ENCODE peak calls at places on chromosomes 1 and 21, in ten cellular contexts. I is WERI-Rb-1, D is astrocyte, B is lower leg skin, R is HCT116, S is stomach, A is BJ, U is sigmoid colon, Z is transverse colon, E is fibroblast of the aortic adventitia. L is an unnamed sample.

GRCh38 chr1:200353232-200353631 is 56.6 kb downstream of the ZNF281 start:
- DNase-seq in I (no peak), D (no peak), B (no peak), R (no peak), S (no peak), A (no peak), U (no peak), Z (no peak), E (no peak), L (no peak)

GRCh38 chr1:19080715-19081114 is 124.2 kb upstream of the IFFO2 start:
- DNase-seq in I (no peak), D (peak), B (no peak), R (no peak), S (no peak), A (no peak), U (no peak), Z (no peak), E (peak), L (no peak)

GRCh38 chr1:44044071-44044801 is 13.0 kb upstream of the SLC6A9 start:
- DNase-seq in I (no peak), D (peak), B (no peak), R (no peak), S (no peak), A (no peak), U (no peak), Z (no peak), E (no peak), L (no peak)

GRCh38 chr21:42213082-42213774 is 5.7 kb upstream of the ABCG1 start:
- DNase-seq in I (no peak), D (no peak), B (peak), R (no peak), S (peak), A (no peak), U (no peak), Z (no peak), E (no peak), L (no peak)

GRCh38 chr1:247448107-247448778 is 9.7 kb downstream of the OR2B11 start:
- DNase-seq in I (peak), D (peak), B (peak), R (no peak), S (peak), A (peak), U (peak), Z (peak), E (peak), L (no peak)

GRCh38 chr1:247824023-247824422 is at the start of gene OR14A16:
- DNase-seq in I (no peak), D (no peak), B (no peak), R (no peak), S (no peak), A (no peak), U (no peak), Z (no peak), E (no peak), L (no peak)

GRCh38 chr1:75984781-75985180 is 52.6 kb upstream of the ASB17 start:
- DNase-seq in I (no peak), D (no peak), B (no peak), R (no peak), S (no peak), A (no peak), U (no peak), Z (no peak), E (no peak), L (no peak)

GRCh38 chr1:75731881-75732280 is 7.4 kb downstream of the ACADM start:
- DNase-seq in I (no peak), D (no peak), B (no peak), R (no peak), S (no peak), A (no peak), U (no peak), Z (no peak), E (no peak), L (no peak)

GRCh38 chr1:182784556-182785171 is 4.9 kb upstream of the NPL start:
- DNase-seq in I (no peak), D (no peak), B (peak), R (peak), S (no peak), A (no peak), U (no peak), Z (no peak), E (peak), L (no peak)

GRCh38 chr1:230682882-230683610 is 30.9 kb downstream of the AGT start:
- DNase-seq in I (no peak), D (peak), B (no peak), R (no peak), S (no peak), A (peak), U (no peak), Z (no peak), E (peak), L (no peak)

GRCh38 chr1:25517476-25518394 is 25.7 kb upstream of the LDLRAP1 start:
- DNase-seq in I (no peak), D (no peak), B (peak), R (no peak), S (no peak), A (no peak), U (no peak), Z (no peak), E (no peak), L (no peak)

GRCh38 chr1:168626326-168626725 is 49.9 kb downstream of the XCL1 start:
- DNase-seq in I (no peak), D (peak), B (no peak), R (no peak), S (no peak), A (no peak), U (no peak), Z (no peak), E (no peak), L (no peak)

GRCh38 chr1:201888282-201889033 is at the start of gene SHISA4:
- DNase-seq in I (peak), D (peak), B (peak), R (peak), S (peak), A (no peak), U (peak), Z (peak), E (no peak), L (no peak)

GRCh38 chr1:94284481-94284880 is 47.1 kb upstream of the ARHGAP29 start:
- DNase-seq in I (no peak), D (no peak), B (no peak), R (no peak), S (no peak), A (no peak), U (no peak), Z (no peak), E (no peak), L (no peak)

GRCh38 chr1:44723064-44723463 is 7.9 kb downstream of the RNU5D-1 start:
- DNase-seq in I (no peak), D (no peak), B (no peak), R (no peak), S (no peak), A (no peak), U (no peak), Z (no peak), E (no peak), L (no peak)

GRCh38 chr1:43975249-43975961 is 645 bp downstream of the ATP6V0B start:
- DNase-seq in I (no peak), D (no peak), B (peak), R (no peak), S (peak), A (no peak), U (peak), Z (peak), E (no peak), L (no peak)

GRCh38 chr1:158506369-158506987 is 34.5 kb downstream of the OR10R2 start:
- DNase-seq in I (peak), D (no peak), B (no peak), R (no peak), S (no peak), A (no peak), U (no peak), Z (peak), E (peak), L (no peak)

GRCh38 chr21:44379991-44380865 is 26.8 kb downstream of the TRPM2 start:
- DNase-seq in I (no peak), D (no peak), B (peak), R (no peak), S (no peak), A (no peak), U (no peak), Z (no peak), E (no peak), L (no peak)

GRCh38 chr1:46528297-46528955 is 23.0 kb downstream of the KNCN start:
- DNase-seq in I (peak), D (no peak), B (no peak), R (no peak), S (no peak), A (no peak), U (no peak), Z (no peak), E (peak), L (no peak)
- TF ChIP-seq CTCF in I (peak), D (no peak), B (no peak), R (no peak), S (no peak), A (peak), U (no peak), Z (no peak), E (peak), L (peak)

DNA sequence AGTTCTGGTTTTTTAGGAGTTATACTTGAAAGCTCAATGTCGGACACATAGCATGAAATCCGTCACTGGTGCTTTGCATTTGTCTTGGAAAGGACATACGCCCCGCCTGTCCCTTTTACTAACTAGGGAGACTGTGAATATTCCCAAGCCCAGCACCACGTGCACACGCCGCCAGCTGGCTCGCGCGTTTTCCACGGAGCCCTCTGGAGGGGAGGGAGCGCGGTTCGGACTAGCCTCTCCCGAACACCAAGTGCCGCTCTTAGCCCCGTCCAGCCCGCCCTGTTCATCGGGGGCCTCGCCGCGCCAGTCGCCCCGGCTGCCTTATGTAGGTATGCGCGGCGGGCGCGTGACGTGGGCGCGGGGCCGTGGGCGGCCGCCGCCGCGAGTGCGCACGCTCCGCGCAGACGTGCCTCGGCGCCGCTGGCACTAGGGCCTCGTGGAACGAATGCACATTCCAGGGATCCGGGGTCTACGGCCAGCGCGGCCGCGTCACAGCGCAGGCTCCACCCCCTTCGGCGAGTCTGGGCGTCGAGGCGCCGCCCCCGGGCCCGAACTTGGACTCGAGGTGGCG is 689 bp upstream of the IRF2BP2 start:
- DNase-seq in I (peak), D (peak), B (peak), R (peak), S (peak), A (peak), U (peak), Z (peak), E (peak), L (no peak)
- H3K4me3 ChIP-seq in I (peak), D (peak), B (peak), R (peak), S (peak), A (peak), U (peak), Z (peak), E (peak), L (peak)

GRCh38 chr1:204937901-204938300 is 67.2 kb downstream of the NFASC start:
- DNase-seq in I (no peak), D (no peak), B (no peak), R (no peak), S (no peak), A (no peak), U (no peak), Z (no peak), E (no peak), L (no peak)

GRCh38 chr1:204940591-204940990 is 69.9 kb downstream of the NFASC start:
- DNase-seq in I (no peak), D (no peak), B (no peak), R (no peak), S (no peak), A (no peak), U (no peak), Z (no peak), E (peak), L (no peak)

GRCh38 chr1:204945565-204945977 is 74.9 kb downstream of the NFASC start:
- DNase-seq in I (no peak), D (no peak), B (no peak), R (no peak), S (no peak), A (no peak), U (no peak), Z (no peak), E (no peak), L (no peak)

GRCh38 chr1:204943495-204943894 is 72.8 kb downstream of the NFASC start:
- DNase-seq in I (no peak), D (no peak), B (no peak), R (no peak), S (no peak), A (no peak), U (no peak), Z (no peak), E (no peak), L (no peak)

DNA sequence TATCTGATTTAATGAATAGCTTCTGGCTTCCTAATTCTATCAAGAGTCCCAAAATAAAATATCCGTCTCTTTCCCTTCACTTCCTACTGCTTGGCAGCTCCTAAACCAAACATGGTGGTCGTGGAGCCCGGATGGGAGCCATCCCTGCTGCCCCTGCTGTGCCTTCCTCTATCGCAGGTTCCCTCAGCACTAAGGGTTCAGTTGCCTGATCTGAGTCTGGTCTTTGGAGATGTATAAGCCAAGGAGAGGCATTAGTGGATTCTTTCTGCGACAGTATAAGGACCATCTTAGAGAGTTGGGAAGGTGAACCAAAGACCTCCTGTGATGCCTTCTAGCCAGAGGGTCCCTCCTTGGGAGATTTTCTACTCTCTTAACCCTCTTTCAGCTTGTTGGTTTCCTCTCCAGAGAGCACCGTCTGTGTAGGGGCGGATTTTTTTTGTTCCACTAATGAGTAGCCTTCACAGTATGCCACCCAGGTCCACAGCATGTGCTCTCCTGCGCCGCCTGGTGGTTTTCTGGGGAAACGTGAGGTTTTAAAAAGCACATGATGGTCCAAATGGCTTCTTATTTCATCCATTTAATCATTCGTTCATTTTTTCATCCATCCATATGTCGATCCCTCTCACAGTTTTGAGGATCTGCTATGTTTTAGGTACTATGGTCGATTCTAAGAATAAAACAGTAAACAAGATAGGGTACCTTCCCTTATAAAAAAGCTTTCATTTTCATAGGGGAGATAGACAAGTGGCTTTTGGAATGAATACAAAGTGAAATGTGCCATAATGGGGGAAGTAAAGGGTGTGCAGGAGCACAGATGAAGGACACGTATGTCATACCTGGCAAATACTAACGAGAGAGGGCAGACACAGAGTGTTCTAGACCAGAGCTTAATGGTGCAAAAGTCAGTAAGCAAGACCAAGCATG is 71.0 kb downstream of the NFASC start:
- DNase-seq in I (peak), D (peak), B (no peak), R (peak), S (peak), A (peak), U (peak), Z (peak), E (peak), L (no peak)
- TF ChIP-seq CTCF in I (peak), D (peak), B (no peak), R (peak), S (peak), A (peak), U (peak), Z (peak), E (peak), L (peak)

DNA sequence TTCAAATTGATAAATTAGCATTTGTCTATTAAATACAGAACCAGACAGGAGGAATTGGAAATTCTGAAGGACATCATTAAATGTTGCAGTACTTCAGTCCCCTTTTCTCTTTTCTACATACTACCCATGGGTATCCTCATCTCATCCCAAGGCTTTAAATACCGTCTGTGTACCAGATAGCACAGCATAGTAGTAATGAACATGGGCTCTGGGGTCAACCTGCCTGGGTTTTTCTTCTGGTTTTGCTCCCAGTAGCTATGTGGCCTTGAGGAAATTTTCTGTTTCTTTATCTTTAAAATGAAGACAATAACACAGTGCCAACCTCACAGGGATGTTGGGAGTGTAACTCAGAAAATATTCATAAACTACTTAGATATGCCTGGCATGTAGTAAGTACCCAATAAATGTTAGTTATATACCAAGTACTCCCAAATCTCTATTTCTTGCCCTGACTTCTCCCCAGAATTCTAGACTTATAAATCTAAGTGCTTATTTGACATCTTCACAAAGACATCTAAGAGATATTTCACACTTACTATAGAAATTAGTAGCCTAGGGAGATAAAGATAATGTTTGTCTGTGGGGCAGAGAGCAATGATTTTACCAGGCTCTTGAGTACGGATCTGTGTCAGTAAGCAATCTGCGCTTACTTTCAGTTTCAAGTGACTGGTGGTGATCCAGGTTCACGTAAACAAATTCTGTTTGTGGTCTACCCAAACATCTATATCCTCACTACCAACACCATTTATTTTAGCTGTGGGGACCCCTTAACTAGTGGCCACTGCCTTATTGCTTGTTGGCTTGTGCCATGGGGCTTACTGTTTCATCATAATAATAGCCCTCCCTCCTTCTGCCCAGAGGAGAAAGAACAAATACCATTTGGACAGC is 37.3 kb downstream of the VANGL2 start:
- DNase-seq in I (no peak), D (no peak), B (no peak), R (no peak), S (no peak), A (no peak), U (no peak), Z (no peak), E (no peak), L (no peak)
- H3K4me3 ChIP-seq in I (no peak), D (no peak), B (no peak), R (no peak), S (no peak), A (no peak), U (no peak), Z (no peak), E (no peak), L (no peak)

GRCh38 chr1:23979387-23980005 is 631 bp downstream of the SRSF10 start:
- DNase-seq in I (no peak), D (no peak), B (no peak), R (no peak), S (no peak), A (no peak), U (no peak), Z (no peak), E (peak), L (no peak)

GRCh38 chr1:23978825-23979224 is 1.3 kb downstream of the SRSF10 start:
- DNase-seq in I (no peak), D (no peak), B (no peak), R (no peak), S (no peak), A (no peak), U (no peak), Z (no peak), E (no peak), L (no peak)

GRCh38 chr1:23980725-23981063 is 567 bp upstream of the SRSF10 start:
- DNase-seq in I (peak), D (peak), B (peak), R (peak), S (no peak), A (no peak), U (no peak), Z (peak), E (peak), L (no peak)

GRCh38 chr1:23977854-23978191 is 2.3 kb downstream of the SRSF10 start:
- DNase-seq in I (no peak), D (no peak), B (no peak), R (no peak), S (no peak), A (no peak), U (no peak), Z (no peak), E (no peak), L (no peak)

DNA sequence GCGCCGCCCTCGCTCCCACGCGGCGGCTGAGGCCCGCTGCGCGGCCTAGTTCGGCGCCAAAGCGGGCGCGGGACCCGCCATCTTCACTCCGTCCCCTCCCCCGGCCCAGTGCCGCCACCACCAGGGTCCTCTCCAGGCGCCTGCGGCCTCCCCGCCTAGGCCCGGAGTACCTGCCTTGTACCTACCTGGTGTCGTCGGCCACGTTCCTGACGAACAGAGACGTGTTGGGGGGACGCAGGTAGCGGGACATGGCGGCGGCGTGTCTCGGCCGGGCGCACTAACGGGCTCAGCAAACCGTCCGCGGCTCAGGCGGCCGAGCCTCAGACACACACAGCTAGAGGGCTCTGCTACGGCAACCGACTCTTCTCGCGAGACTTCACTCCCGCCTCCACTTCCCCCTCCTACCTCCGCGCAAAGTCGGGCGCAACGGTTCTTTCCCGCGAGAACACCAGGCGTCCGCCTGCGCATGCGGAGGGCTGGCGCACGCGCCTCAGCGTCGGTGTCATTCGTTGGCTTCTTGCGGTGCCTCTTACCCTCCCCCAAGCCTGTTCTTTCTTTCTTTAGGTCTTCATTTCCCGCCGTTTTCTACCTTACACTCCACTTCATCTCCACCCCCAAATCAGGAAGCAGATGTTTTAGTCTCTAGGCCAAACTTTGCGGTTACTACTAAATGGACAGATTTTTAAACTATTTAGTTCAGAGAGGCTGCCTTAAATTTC is at the start of gene SRSF10:
- DNase-seq in I (peak), D (peak), B (peak), R (peak), S (peak), A (peak), U (peak), Z (peak), E (peak), L (peak)
- TF ChIP-seq CTCF in I (peak), D (no peak), B (no peak), R (peak), S (peak), A (peak), U (no peak), Z (no peak), E (peak), L (peak)

GRCh38 chr1:1228596-1229321 is 3.0 kb downstream of the SDF4 start:
- DNase-seq in I (no peak), D (no peak), B (no peak), R (no peak), S (no peak), A (no peak), U (no peak), Z (peak), E (no peak), L (no peak)

GRCh38 chr1:1231400-1232223 is at the start of gene SDF4:
- DNase-seq in I (peak), D (peak), B (peak), R (peak), S (peak), A (peak), U (peak), Z (peak), E (peak), L (peak)

GRCh38 chr1:1228187-1228586 is 3.6 kb downstream of the SDF4 start:
- DNase-seq in I (no peak), D (no peak), B (no peak), R (no peak), S (no peak), A (no peak), U (no peak), Z (no peak), E (no peak), L (no peak)

GRCh38 chr1:1230656-1231399 is 973 bp downstream of the SDF4 start:
- DNase-seq in I (no peak), D (peak), B (no peak), R (peak), S (no peak), A (no peak), U (no peak), Z (peak), E (peak), L (peak)

GRCh38 chr1:1229770-1230169 is 2.0 kb downstream of the SDF4 start:
- DNase-seq in I (no peak), D (no peak), B (no peak), R (no peak), S (no peak), A (no peak), U (no peak), Z (no peak), E (no peak), L (no peak)
- H3K4me3 ChIP-seq in I (no peak), D (no peak), B (no peak), R (no peak), S (no peak), A (no peak), U (peak), Z (no peak), E (no peak), L (no peak)